ENCODE peak calls at places on chromosomes 3 and 15, in ten cellular contexts. P is renal cortical epithelial cell; A is activated naive CD8-positive, alpha-beta T cell treated with anti-CD3 and anti-CD28 coated beads for 36 hours; T is neural crest cell; F is choroid plexus epithelial cell; G is GM12864; N is ELR; S is KG1; D is activated T-cell treated with anti-CD3 and anti-CD28 coated beads for 1 hour; M is GM12865. R is an unnamed sample.

GRCh38 chr15:62469478-62469873 is 304.4 kb upstream of the C2CD4B start:
- DNase-seq in A (no peak), N (no peak), P (no peak), G (no peak), M (no peak), T (no peak), D (no peak), F (no peak), S (no peak), R (no peak)

GRCh38 chr15:69613182-69613581 is 160.6 kb downstream of the RPLP1 start:
- DNase-seq in G (no peak), A (no peak), N (no peak), P (no peak), T (no peak), F (no peak), D (no peak), S (no peak), M (no peak), R (no peak)

GRCh38 chr3:24263069-24263668 is 231.5 kb downstream of the THRB start:
- DNase-seq in G (no peak), N (no peak), T (no peak), S (no peak), D (no peak), P (no peak), F (peak; percentile 30), A (no peak), M (no peak), R (no peak)

GRCh38 chr15:50906954-50907865 is 1.3 kb upstream of the AP4E1 start:
- DNase-seq in G (peak; percentile 85), T (no peak), M (peak; percentile 94), D (peak; percentile 56), P (peak; percentile 52), S (peak; percentile 45), F (no peak), A (peak; percentile 82), N (peak; percentile 14), R (no peak)

GRCh38 chr3:20682573-20682972 is 496.6 kb upstream of the SGO1 start:
- DNase-seq in F (peak; percentile 7), T (no peak), N (peak; percentile 54), D (no peak), A (no peak), S (no peak), P (peak; percentile 29), G (no peak), M (no peak), R (no peak)

GRCh38 chr15:76278651-76279050 is 32.6 kb downstream of the ETFA start:
- DNase-seq in S (no peak), A (no peak), N (no peak), G (no peak), F (no peak), D (no peak), M (no peak), P (no peak), T (no peak), R (no peak)

GRCh38 chr15:56016281-56016680 is 22.9 kb upstream of the NEDD4 start:
- DNase-seq in T (no peak), P (no peak), F (no peak), A (no peak), G (no peak), N (no peak), M (no peak), S (no peak), D (no peak), R (no peak)

GRCh38 chr3:122305818-122306621 is 19.0 kb upstream of the CSTA start:
- DNase-seq in S (no peak), F (peak; percentile 10), A (no peak), P (peak; percentile 55), G (no peak), D (no peak), N (peak; percentile 22), T (no peak), M (peak; percentile 52), R (no peak)

GRCh38 chr15:25787855-25788521 is 75.1 kb downstream of the ATP10A start:
- DNase-seq in G (no peak), N (peak; percentile 1), M (peak; percentile 9), D (no peak), S (no peak), F (no peak), P (peak; percentile 51), A (no peak), T (no peak), R (no peak)

GRCh38 chr15:85788796-85789495 is 5.8 kb downstream of the KLHL25 start:
- DNase-seq in A (no peak), F (no peak), N (no peak), P (no peak), G (no peak), D (no peak), T (no peak), M (no peak), S (no peak), R (no peak)

GRCh38 chr3:143089965-143090364 is 29.6 kb upstream of the CHST2 start:
- DNase-seq in G (no peak), N (no peak), S (no peak), T (no peak), A (no peak), F (no peak), P (no peak), D (no peak), M (no peak), R (no peak)

GRCh38 chr3:33505027-33505426 is 64.8 kb upstream of the UBP1 start:
- DNase-seq in M (no peak), T (no peak), A (no peak), N (no peak), F (no peak), D (no peak), P (no peak), S (no peak), G (no peak), R (no peak)

GRCh38 chr3:189708375-189708774 is 77.2 kb downstream of the TP63 start:
- DNase-seq in M (no peak), S (no peak), F (no peak), N (no peak), D (no peak), P (no peak), T (no peak), G (no peak), A (no peak), R (no peak)

GRCh38 chr3:54696313-54696712 is 231.5 kb downstream of the LRTM1 start:
- DNase-seq in P (peak; percentile 82), S (no peak), A (no peak), T (no peak), M (no peak), G (no peak), F (peak; percentile 3), D (no peak), N (no peak), R (no peak)

GRCh38 chr3:151379083-151379734 is 5.3 kb downstream of the P2RY12 start:
- DNase-seq in G (no peak), P (peak; percentile 18), T (peak; percentile 55), A (peak; percentile 3), M (peak; percentile 47), N (peak; percentile 45), D (no peak), S (no peak), F (peak; percentile 57), R (no peak)

GRCh38 chr15:70053703-70054229 is 44.0 kb downstream of the TLE3 start:
- DNase-seq in T (no peak), F (no peak), G (no peak), A (no peak), D (no peak), M (no peak), P (no peak), S (no peak), N (no peak), R (no peak)

GRCh38 chr3:183161552-183162345 is 785 bp downstream of the LAMP3 start:
- DNase-seq in P (peak; percentile 15), M (peak; percentile 95), A (no peak), T (no peak), G (peak; percentile 92), F (peak; percentile 19), S (no peak), D (no peak), N (no peak), R (no peak)

GRCh38 chr15:63815796-63816533 is 17.8 kb downstream of the HERC1 start:
- DNase-seq in F (no peak), M (no peak), P (no peak), G (no peak), D (no peak), A (no peak), S (no peak), T (no peak), N (no peak), R (no peak)

GRCh38 chr15:58393196-58393790 is 38.5 kb upstream of the LIPC start:
- DNase-seq in P (peak; percentile 73), S (no peak), M (no peak), D (no peak), F (peak; percentile 54), A (no peak), N (no peak), G (no peak), T (no peak), R (no peak)

GRCh38 chr3:40620151-40620550 is 95.4 kb downstream of the ZNF621 start:
- DNase-seq in A (no peak), M (no peak), P (peak; percentile 45), T (no peak), D (no peak), S (no peak), G (no peak), N (peak; percentile 2), F (no peak), R (no peak)

GRCh38 chr15:80710635-80711553 is 15.8 kb downstream of the ABHD17C start:
- DNase-seq in N (peak; percentile 65), F (no peak), M (peak; percentile 52), G (no peak), S (no peak), T (no peak), A (peak; percentile 68), P (no peak), D (no peak), R (no peak)

R was measured in 8988T.